ENCODE peak calls at places on chromosomes 2 and 18, in four cellular contexts. C is K562, L is stomach, B is Peyer's patch. O is an unnamed sample. For H3K27me3 and H3K36me3, the result is how much of the 10 kb centered on the place peaks cover.

GRCh38 chr2:237165405-237166276 is 80.0 kb downstream of the COPS8 start:
- DNase-seq in C (no peak), L (no peak), B (no peak), O (no peak)

GRCh38 chr2:8986327-8986976 is 17.0 kb downstream of the MBOAT2 start:
- DNase-seq in C (no peak), L (no peak), B (no peak), O (no peak)

GRCh38 chr2:61887684-61888303 is 662 bp downstream of the CCT4 start:
- DNase-seq in C (no peak), L (no peak), B (no peak), O (peak)

GRCh38 chr2:237968048-237968862 is 1.4 kb downstream of the UBE2F start:
- DNase-seq in C (no peak), L (no peak), B (peak), O (no peak)

GRCh38 chr2:187532333-187533120 is 21.7 kb downstream of the TFPI start:
- DNase-seq in C (no peak), L (no peak), B (no peak), O (no peak)

GRCh38 chr2:157420771-157421323 is 23.0 kb downstream of the CYTIP start:
- DNase-seq in C (no peak), L (no peak), B (no peak), O (no peak)

GRCh38 chr18:48326901-48327675 is 82.1 kb downstream of the ZBTB7C start:
- DNase-seq in C (no peak), L (no peak), B (no peak), O (peak)

GRCh38 chr2:12728221-12728777 is 11.6 kb downstream of the TRIB2 start:
- DNase-seq in C (no peak), L (no peak), B (peak), O (no peak)

GRCh38 chr2:96626553-96626942 is 11.6 kb downstream of the KANSL3 start:
- DNase-seq in C (no peak), L (no peak), B (no peak), O (no peak)

GRCh38 chr2:125745514-125745913 is 910.4 kb upstream of the GYPC start:
- DNase-seq in C (no peak), L (no peak), B (no peak), O (peak)

GRCh38 chr2:56889738-56890137 is 705.9 kb downstream of the CCDC85A start:
- DNase-seq in C (no peak), L (no peak), B (no peak), O (no peak)

DNA sequence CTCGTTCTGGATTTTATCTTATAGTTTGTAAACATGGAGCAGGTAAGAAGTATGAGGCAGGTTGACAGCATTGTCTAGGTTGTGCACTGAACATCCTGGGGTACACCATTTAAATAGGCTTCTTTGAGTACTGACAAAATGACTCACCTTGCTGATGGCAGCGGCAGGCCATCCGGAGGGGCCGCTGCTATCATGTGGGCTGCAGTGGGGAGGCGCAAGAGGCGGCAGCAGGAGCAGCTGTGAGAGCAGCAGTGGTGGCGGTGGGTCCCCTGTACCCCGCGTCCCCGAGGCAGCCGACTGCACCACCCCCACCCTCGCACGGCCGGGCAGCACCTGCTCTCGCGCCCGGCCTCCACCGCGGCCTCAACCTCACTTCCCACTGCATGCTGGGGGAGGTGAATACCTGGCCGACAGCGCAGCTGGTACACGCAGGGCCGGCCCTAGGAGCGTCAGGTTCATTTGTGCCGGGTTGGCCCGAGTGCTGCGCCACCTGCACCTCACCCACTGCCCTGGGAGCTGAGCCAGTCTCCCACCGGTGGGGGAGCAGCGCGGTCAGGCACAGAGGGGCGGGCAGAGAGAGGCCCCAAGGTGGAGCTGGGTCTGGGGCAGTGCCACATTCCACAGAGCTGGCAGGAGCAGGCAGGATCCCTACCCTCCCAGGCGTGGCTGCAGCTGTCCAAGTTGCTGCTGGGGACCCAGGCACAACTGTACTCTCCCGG is 154.5 kb upstream of the RBMS1 start:
- DNase-seq in C (no peak), L (no peak), B (no peak), O (no peak)
- H3K4me3 ChIP-seq in C (no peak), L (peak), B (no peak), O (no peak)

DNA sequence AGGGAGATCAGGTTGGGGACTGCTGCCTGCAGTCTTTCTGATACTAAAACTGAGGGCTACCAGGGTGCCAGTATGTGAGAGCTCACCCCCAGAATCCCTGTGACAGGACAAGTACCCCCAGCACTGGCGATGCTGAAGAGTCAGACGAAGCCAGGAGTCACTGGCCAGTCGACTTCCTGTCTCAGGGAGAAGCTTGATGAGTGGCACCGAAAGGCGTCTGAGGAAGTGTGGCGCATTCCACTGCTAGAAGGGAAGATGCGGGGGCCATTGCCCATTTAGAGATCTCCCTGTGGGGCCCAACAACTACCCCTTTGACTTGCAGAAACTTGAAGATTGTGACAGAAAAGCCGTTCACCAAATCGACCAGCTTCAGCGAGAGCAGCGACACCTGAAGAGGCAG is 22.0 kb downstream of the MXD1 start:
- DNase-seq in C (no peak), L (no peak), B (no peak), O (no peak)
- H3K27me3 ChIP-seq in C (under half), L (under half), B (under half), O (under half)

DNA sequence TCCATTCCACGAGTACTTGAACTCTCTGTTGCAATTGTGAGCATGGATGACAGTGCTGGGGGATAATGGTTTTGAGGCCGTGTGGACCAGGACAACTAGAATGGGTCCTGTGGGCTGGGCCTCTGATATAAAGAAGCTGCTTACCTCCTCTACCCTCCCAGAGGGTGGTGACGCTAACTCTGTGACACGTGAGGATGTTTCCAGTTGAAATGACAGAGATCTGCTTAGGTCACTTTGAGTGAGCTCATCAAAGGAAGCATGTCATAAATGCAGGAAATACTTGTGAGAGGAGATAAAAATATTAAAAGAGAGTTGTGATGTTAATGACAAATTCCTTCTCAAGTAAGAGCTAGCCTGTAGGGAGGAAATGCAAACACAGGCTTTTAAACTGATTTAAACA is 16.4 kb downstream of the RMC1 start:
- DNase-seq in C (no peak), L (no peak), B (no peak), O (no peak)
- H3K36me3 ChIP-seq in C (half or more), L (half or more), B (under half), O (under half)

GRCh38 chr2:159054985-159055384 is 86.5 kb downstream of the TANC1 start:
- DNase-seq in C (no peak), L (no peak), B (no peak), O (no peak)
- H3K4me3 ChIP-seq in C (no peak), L (no peak), B (no peak), O (no peak)

DNA sequence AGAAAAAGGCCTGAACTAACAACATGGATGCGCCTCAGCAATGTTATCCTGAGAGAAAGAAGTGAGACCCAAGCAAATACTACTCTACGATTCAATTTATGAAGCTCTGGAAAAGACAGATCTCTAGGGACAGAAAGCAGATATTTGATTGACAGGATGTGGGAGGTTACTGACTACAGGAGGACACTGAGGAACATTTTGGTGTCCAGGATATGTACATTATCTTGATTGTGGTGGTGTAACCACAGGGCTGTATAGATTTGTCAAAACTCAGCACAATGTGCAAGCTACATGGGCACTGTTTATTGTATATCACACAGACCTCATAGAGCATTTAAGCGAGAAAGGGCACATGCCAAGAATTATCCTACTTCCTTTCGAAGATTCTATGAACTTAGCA is 219.8 kb downstream of the PTGR3 start:
- DNase-seq in C (no peak), L (no peak), B (no peak), O (no peak)
- H3K27me3 ChIP-seq in C (under half), L (under half), B (under half), O (under half)

GRCh38 chr2:99403524-99403923 is 66.3 kb downstream of the EIF5B start:
- DNase-seq in C (no peak), L (no peak), B (no peak), O (no peak)

GRCh38 chr2:99403084-99403483 is 65.9 kb downstream of the EIF5B start:
- DNase-seq in C (no peak), L (no peak), B (no peak), O (no peak)

GRCh38 chr2:99399795-99400194 is 62.6 kb downstream of the EIF5B start:
- DNase-seq in C (no peak), L (no peak), B (no peak), O (no peak)

GRCh38 chr2:99404039-99404799 is 67.0 kb downstream of the EIF5B start:
- DNase-seq in C (no peak), L (no peak), B (no peak), O (no peak)

DNA sequence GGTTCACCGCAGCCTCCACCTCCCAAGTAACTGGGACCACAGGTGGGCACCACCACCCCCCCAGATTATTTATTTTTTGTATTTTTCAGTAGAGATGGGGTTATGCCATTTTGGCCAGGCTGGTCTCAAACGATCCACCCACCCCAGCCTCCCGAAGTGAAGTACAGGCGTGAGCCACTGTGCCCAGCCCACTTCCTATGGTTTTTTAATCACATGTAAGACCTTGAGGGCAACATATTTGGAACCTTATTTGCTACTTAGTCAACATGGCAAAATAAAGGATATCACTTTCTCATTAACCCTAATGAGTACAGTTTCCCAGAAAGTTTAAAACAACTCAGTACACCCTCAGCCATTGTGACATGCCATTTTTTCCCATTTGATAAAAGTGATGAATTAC is 64.7 kb downstream of the EIF5B start:
- DNase-seq in C (no peak), L (no peak), B (no peak), O (no peak)
- H3K36me3 ChIP-seq in C (half or more), L (half or more), B (under half), O (half or more)

DNA sequence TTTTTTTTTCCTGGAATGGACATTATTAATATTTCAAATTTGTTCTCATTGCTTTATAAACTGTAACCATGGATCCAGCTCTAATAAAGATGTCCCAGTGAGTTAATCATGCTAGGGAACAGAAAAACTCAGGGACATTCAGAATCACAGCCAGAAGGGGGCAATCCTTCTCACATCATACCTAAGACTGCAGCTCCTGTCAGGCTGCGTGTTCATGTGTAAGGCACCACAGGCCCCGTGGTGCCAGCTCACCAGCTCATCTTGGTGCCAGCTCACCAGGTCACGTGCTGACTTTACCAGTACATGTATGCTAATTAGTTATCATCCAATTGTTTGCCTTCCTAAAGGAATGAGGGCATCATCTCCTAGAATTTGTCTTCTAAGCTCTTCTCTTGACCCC is 84.7 kb upstream of the NEDD4L start:
- DNase-seq in C (no peak), L (peak), B (peak), O (peak)
- H3K4me3 ChIP-seq in C (no peak), L (no peak), B (no peak), O (no peak)

DNA sequence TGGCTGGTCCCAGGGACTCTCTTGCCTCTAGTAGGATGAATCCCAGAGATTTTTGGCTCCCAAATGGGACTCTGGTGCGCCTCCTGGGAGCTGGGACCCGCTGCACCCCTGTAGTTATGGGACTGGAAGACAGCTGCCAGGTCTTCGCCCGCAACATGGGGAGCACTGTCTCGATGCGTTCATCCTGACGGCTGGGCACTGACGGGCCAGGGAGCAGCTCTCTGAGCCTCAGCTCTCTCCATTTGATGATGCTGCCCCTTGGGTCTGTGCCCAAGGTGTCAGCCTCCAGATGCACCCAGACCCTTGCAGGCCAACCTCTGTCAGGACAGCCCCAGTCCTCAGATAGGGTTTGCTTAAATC is 9.3 kb upstream of the ARMC9 start:
- DNase-seq in C (no peak), L (peak), B (peak), O (no peak)
- H3K27me3 ChIP-seq in C (under half), L (under half), B (under half), O (under half)

GRCh38 chr2:86774862-86775261 is 15.9 kb downstream of the CD8A start:
- DNase-seq in C (no peak), L (no peak), B (no peak), O (no peak)

GRCh38 chr2:86775323-86775722 is 15.4 kb downstream of the CD8A start:
- DNase-seq in C (no peak), L (no peak), B (no peak), O (no peak)

GRCh38 chr2:86769838-86770237 is 20.9 kb downstream of the CD8A start:
- DNase-seq in C (no peak), L (no peak), B (no peak), O (no peak)

GRCh38 chr2:86770816-86771215 is 19.9 kb downstream of the CD8A start:
- DNase-seq in C (no peak), L (no peak), B (no peak), O (no peak)

DNA sequence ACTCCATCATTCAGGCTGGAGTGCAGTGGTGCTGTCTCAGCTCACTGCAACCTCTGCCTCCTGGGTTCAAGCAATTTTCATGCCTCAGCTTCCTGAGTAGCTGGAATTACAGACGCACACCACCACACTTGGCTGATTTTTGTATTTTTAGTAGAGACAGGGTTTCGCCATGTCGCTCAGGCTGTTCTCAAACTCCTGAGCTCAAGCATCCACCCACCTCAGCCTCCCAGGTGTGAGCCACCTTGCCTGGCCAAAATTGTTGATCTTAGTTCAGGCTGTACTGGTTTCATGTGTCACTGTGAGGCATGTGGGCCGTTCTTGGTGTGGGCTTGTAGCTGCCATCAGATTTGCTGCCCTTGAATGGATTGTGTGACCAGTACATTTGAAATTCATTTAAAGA is 18.1 kb downstream of the CD8A start:
- DNase-seq in C (no peak), L (no peak), B (no peak), O (no peak)
- H3K36me3 ChIP-seq in C (half or more), L (under half), B (under half), O (under half)

GRCh38 chr2:71468279-71469015 is 15.1 kb downstream of the DYSF start:
- DNase-seq in C (no peak), L (no peak), B (no peak), O (no peak)
- H3K4me3 ChIP-seq in C (no peak), L (no peak), B (no peak), O (no peak)

O was measured in MG63.